ENCODE peak calls at places on chromosomes 4 and X, in eight cellular contexts. One of them, this sample, is unnamed.

GRCh38 chr4:67366341-67366861 is 178.9 kb downstream of the CENPC start:
- DNase-seq in RPMI7951: peak
- DNase-seq in neuronal stem cell: no peak
- DNase-seq in activated T-helper 9 cell treated with anti-CD3 and anti-CD28 coated beads, Interleukin-2, amount 50 U/mL, for 16 hours: no peak
- DNase-seq in neural crest cell: no peak
- DNase-seq in NCI-H1105: no peak
- DNase-seq in RWPE2: no peak
- DNase-seq in HuH-7: no peak
- DNase-seq in this sample: no peak

GRCh38 chr4:68369474-68369805 is 19.6 kb upstream of the YTHDC1 start:
- DNase-seq in neural crest cell: no peak
- DNase-seq in HuH-7: no peak
- DNase-seq in neuronal stem cell: no peak
- DNase-seq in RPMI7951: peak
- DNase-seq in NCI-H1105: no peak
- DNase-seq in activated T-helper 9 cell treated with anti-CD3 and anti-CD28 coated beads, Interleukin-2, amount 50 U/mL, for 16 hours: no peak
- DNase-seq in RWPE2: peak
- DNase-seq in this sample: no peak

GRCh38 chrX:136819026-136819425 is 38.3 kb upstream of the ARHGEF6 start:
- DNase-seq in RWPE2: no peak
- DNase-seq in NCI-H1105: no peak
- DNase-seq in neural crest cell: no peak
- DNase-seq in RPMI7951: no peak
- DNase-seq in HuH-7: no peak
- DNase-seq in activated T-helper 9 cell treated with anti-CD3 and anti-CD28 coated beads, Interleukin-2, amount 50 U/mL, for 16 hours: no peak
- DNase-seq in neuronal stem cell: no peak
- DNase-seq in this sample: no peak

GRCh38 chrX:125398959-125399440 is 79.3 kb downstream of the TEX13C start:
- DNase-seq in neural crest cell: no peak
- DNase-seq in RWPE2: no peak
- DNase-seq in NCI-H1105: no peak
- DNase-seq in HuH-7: no peak
- DNase-seq in neuronal stem cell: no peak
- DNase-seq in activated T-helper 9 cell treated with anti-CD3 and anti-CD28 coated beads, Interleukin-2, amount 50 U/mL, for 16 hours: no peak
- DNase-seq in RPMI7951: no peak
- DNase-seq in this sample: no peak

GRCh38 chrX:123267220-123267619 is 83.1 kb downstream of the GRIA3 start:
- DNase-seq in RWPE2: no peak
- DNase-seq in RPMI7951: peak
- DNase-seq in neural crest cell: no peak
- DNase-seq in HuH-7: no peak
- DNase-seq in activated T-helper 9 cell treated with anti-CD3 and anti-CD28 coated beads, Interleukin-2, amount 50 U/mL, for 16 hours: no peak
- DNase-seq in NCI-H1105: no peak
- DNase-seq in neuronal stem cell: no peak
- DNase-seq in this sample: no peak

GRCh38 chr4:48949086-48949485 is 37.0 kb upstream of the CWH43 start:
- DNase-seq in RWPE2: no peak
- DNase-seq in activated T-helper 9 cell treated with anti-CD3 and anti-CD28 coated beads, Interleukin-2, amount 50 U/mL, for 16 hours: no peak
- DNase-seq in RPMI7951: peak
- DNase-seq in HuH-7: no peak
- DNase-seq in neuronal stem cell: no peak
- DNase-seq in neural crest cell: no peak
- DNase-seq in NCI-H1105: no peak
- DNase-seq in this sample: no peak

GRCh38 chrX:2383735-2384134 is 117.0 kb downstream of the DHRSX start:
- DNase-seq in HuH-7: no peak
- DNase-seq in neuronal stem cell: no peak
- DNase-seq in RWPE2: no peak
- DNase-seq in neural crest cell: no peak
- DNase-seq in RPMI7951: no peak
- DNase-seq in activated T-helper 9 cell treated with anti-CD3 and anti-CD28 coated beads, Interleukin-2, amount 50 U/mL, for 16 hours: no peak
- DNase-seq in NCI-H1105: no peak
- DNase-seq in this sample: no peak

GRCh38 chrX:56726609-56727008 is 2.4 kb upstream of the NBDY start:
- DNase-seq in HuH-7: peak
- DNase-seq in neural crest cell: no peak
- DNase-seq in neuronal stem cell: no peak
- DNase-seq in NCI-H1105: peak
- DNase-seq in RWPE2: no peak
- DNase-seq in RPMI7951: peak
- DNase-seq in activated T-helper 9 cell treated with anti-CD3 and anti-CD28 coated beads, Interleukin-2, amount 50 U/mL, for 16 hours: no peak
- DNase-seq in this sample: no peak

GRCh38 chrX:24266996-24267395 is 46.9 kb downstream of the SUPT20HL2 start:
- DNase-seq in NCI-H1105: no peak
- DNase-seq in RWPE2: no peak
- DNase-seq in HuH-7: no peak
- DNase-seq in neural crest cell: no peak
- DNase-seq in RPMI7951: no peak
- DNase-seq in neuronal stem cell: no peak
- DNase-seq in activated T-helper 9 cell treated with anti-CD3 and anti-CD28 coated beads, Interleukin-2, amount 50 U/mL, for 16 hours: no peak
- DNase-seq in this sample: no peak

GRCh38 chrX:15269618-15270521 is at the start of gene ASB9:
- DNase-seq in HuH-7: peak
- DNase-seq in NCI-H1105: no peak
- DNase-seq in neuronal stem cell: no peak
- DNase-seq in RWPE2: peak
- DNase-seq in activated T-helper 9 cell treated with anti-CD3 and anti-CD28 coated beads, Interleukin-2, amount 50 U/mL, for 16 hours: peak
- DNase-seq in RPMI7951: peak
- DNase-seq in neural crest cell: no peak
- DNase-seq in this sample: peak

GRCh38 chr4:76811604-76812412 is 86.1 kb downstream of the SOWAHB start:
- DNase-seq in RWPE2: no peak
- DNase-seq in activated T-helper 9 cell treated with anti-CD3 and anti-CD28 coated beads, Interleukin-2, amount 50 U/mL, for 16 hours: no peak
- DNase-seq in NCI-H1105: no peak
- DNase-seq in neural crest cell: no peak
- DNase-seq in HuH-7: no peak
- DNase-seq in RPMI7951: no peak
- DNase-seq in neuronal stem cell: no peak
- DNase-seq in this sample: no peak

GRCh38 chrX:41275661-41276609 is 58.0 kb upstream of the DDX3X start:
- DNase-seq in activated T-helper 9 cell treated with anti-CD3 and anti-CD28 coated beads, Interleukin-2, amount 50 U/mL, for 16 hours: peak
- DNase-seq in RPMI7951: peak
- DNase-seq in RWPE2: peak
- DNase-seq in neural crest cell: peak
- DNase-seq in NCI-H1105: no peak
- DNase-seq in neuronal stem cell: peak
- DNase-seq in HuH-7: peak
- DNase-seq in this sample: peak

GRCh38 chr4:104352211-104352610 is 142.5 kb downstream of the CXXC4 start:
- DNase-seq in activated T-helper 9 cell treated with anti-CD3 and anti-CD28 coated beads, Interleukin-2, amount 50 U/mL, for 16 hours: no peak
- DNase-seq in RPMI7951: no peak
- DNase-seq in RWPE2: no peak
- DNase-seq in NCI-H1105: no peak
- DNase-seq in neural crest cell: no peak
- DNase-seq in neuronal stem cell: no peak
- DNase-seq in HuH-7: no peak
- DNase-seq in this sample: peak

This sample was measured in H7.